ENCODE peak calls at places on chromosome 14, in ten cellular contexts. F is heart right ventricle, Q is GM23338, L is lower lobe of right lung, G is testis, A is lung, P is cardiac muscle cell, J is ascending aorta, R is A549, K is gastrocnemius medialis. B is an unnamed sample.

GRCh38 chr14:106378191-106378590 is 851.8 kb downstream of the TMEM121 start:
- DNase-seq in F (no peak), Q (no peak), L (no peak), G (no peak), A (no peak), P (no peak), J (no peak), R (no peak), K (no peak), B (no peak)

GRCh38 chr14:94663965-94664704 is 51.9 kb downstream of the SERPINA3 start:
- DNase-seq in F (no peak), Q (no peak), L (no peak), G (no peak), A (no peak), P (peak; percentile 27), J (peak; percentile 52), R (no peak), K (no peak), B (peak; percentile 53)

GRCh38 chr14:72443991-72444431 is 449.9 kb downstream of the DPF3 start:
- DNase-seq in F (no peak), Q (no peak), L (no peak), G (no peak), A (no peak), P (no peak), J (no peak), R (no peak), K (no peak), B (no peak)

GRCh38 chr14:26597136-26598080 is at the start of gene NOVA1:
- DNase-seq in F (peak; percentile 19), Q (peak; percentile 69), L (peak; percentile 46), G (peak; percentile 54), A (no peak), P (peak; percentile 21), J (peak; percentile 65), R (peak; percentile 11), K (peak; percentile 13), B (peak; percentile 72)

GRCh38 chr14:77124345-77125274 is 17.0 kb downstream of the ZDHHC22 start:
- DNase-seq in F (no peak), Q (peak; percentile 62), L (peak; percentile 68), G (peak; percentile 74), A (no peak), P (peak; percentile 49), J (peak; percentile 75), R (peak; percentile 48), K (peak; percentile 46), B (no peak)

GRCh38 chr14:42163136-42163535 is 556.5 kb downstream of the LRFN5 start:
- DNase-seq in F (no peak), Q (no peak), L (no peak), G (no peak), A (no peak), P (no peak), J (no peak), R (no peak), K (no peak), B (no peak)

GRCh38 chr14:51248041-51248987 is 8.3 kb downstream of the TMX1 start:
- DNase-seq in F (no peak), Q (no peak), L (no peak), G (no peak), A (no peak), P (no peak), J (no peak), R (no peak), K (no peak), B (no peak)

GRCh38 chr14:103625361-103626095 is 3.5 kb upstream of the KLC1 start:
- DNase-seq in F (no peak), Q (no peak), L (no peak), G (no peak), A (no peak), P (no peak), J (no peak), R (no peak), K (no peak), B (no peak)

GRCh38 chr14:82720431-82720830 is 1186.8 kb upstream of the SEL1L start:
- DNase-seq in F (no peak), Q (no peak), L (no peak), G (no peak), A (no peak), P (no peak), J (no peak), R (no peak), K (no peak), B (no peak)

GRCh38 chr14:82725188-82725587 is 1191.5 kb upstream of the SEL1L start:
- DNase-seq in F (no peak), Q (no peak), L (no peak), G (no peak), A (no peak), P (peak; percentile 50), J (no peak), R (no peak), K (no peak), B (no peak)

GRCh38 chr14:82724296-82724695 is 1190.6 kb upstream of the SEL1L start:
- DNase-seq in F (no peak), Q (no peak), L (no peak), G (no peak), A (no peak), P (peak; percentile 36), J (no peak), R (no peak), K (no peak), B (no peak)

DNA sequence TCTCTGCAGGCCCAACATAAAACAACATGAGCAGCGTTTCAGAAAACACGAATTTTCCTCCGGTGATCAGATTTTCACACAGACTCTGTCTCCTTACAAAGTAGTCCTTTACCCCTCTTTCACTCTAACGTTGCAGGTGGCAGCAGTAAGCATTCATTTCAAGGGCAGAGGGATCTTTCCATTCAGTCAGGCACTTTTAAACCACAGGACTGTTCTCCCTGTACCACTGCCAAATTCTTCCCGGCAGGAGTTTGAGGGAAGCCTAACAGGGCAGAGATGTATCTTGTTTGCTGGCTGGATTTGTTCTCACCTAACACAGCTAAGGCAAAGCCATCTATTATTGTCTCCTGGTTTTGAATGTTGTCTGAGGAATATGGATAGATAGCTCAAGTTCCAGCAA is 1187.3 kb upstream of the SEL1L start:
- DNase-seq in F (no peak), Q (peak; percentile 5), L (no peak), G (no peak), A (no peak), P (peak; percentile 14), J (no peak), R (no peak), K (no peak), B (no peak)
- H3K4me3 ChIP-seq in F (no peak overlapping the region), Q (no peak overlapping the region), L (no peak overlapping the region), G (no peak overlapping the region), A (no peak overlapping the region), P (no peak overlapping the region), J (no peak overlapping the region), R (no peak overlapping the region), K (no peak overlapping the region), B (no peak overlapping the region)

GRCh38 chr14:22492601-22493000 is 96.4 kb downstream of the DAD1 start:
- DNase-seq in F (no peak), Q (no peak), L (no peak), G (peak; percentile 39), A (no peak), P (no peak), J (no peak), R (no peak), K (no peak), B (no peak)

GRCh38 chr14:22489957-22490950 is 98.8 kb downstream of the DAD1 start:
- DNase-seq in F (no peak), Q (no peak), L (no peak), G (no peak), A (no peak), P (no peak), J (no peak), R (no peak), K (no peak), B (no peak)

GRCh38 chr14:22493143-22493542 is 95.9 kb downstream of the DAD1 start:
- DNase-seq in F (no peak), Q (no peak), L (no peak), G (no peak), A (no peak), P (no peak), J (no peak), R (no peak), K (no peak), B (no peak)

GRCh38 chr14:22493753-22494152 is 95.3 kb downstream of the DAD1 start:
- DNase-seq in F (no peak), Q (no peak), L (no peak), G (no peak), A (no peak), P (no peak), J (no peak), R (no peak), K (no peak), B (no peak)

DNA sequence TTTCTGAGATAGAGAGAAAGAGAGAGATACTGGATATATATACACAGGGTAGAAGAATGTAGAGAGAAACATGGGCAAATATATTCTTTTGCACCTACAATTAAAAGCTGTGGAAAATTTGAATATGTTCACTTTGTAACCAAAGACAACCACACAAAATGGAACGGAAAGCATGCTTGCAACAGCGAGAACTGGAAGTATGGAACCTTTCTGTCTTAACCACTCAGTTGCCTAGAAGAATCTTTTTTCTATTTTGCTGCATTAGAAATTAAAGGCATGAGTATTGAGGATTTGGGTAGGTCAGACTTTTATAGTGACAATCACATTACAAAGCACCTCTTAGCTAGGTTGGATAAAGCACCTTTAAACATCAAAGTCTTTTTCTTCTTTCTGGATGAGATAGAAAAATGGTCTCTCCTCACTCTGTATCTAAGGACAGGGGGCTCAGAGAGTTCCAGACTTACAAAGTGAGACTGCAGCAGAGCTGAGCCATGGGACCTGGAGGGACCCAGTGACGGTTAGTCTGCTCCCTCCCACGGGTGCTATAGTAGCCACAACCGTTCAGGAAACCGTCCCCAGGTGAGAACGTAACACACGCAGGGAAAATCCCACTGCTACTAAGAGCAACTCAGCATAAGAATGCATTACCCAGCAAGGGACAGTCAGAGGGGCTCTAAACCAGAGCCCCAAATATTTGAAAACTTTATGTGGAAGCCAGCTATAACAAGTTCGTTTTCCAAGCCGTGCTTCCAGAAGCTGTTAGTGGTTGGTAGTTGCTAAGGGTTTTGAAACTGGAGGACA is 97.1 kb downstream of the DAD1 start:
- DNase-seq in F (no peak), Q (no peak), L (no peak), G (no peak), A (no peak), P (no peak), J (no peak), R (no peak), K (no peak), B (no peak)
- H3K4me1 ChIP-seq in F (peaks cover 35% of the 10 kb centered on the region), Q (peaks cover 15% of the 10 kb centered on the region), L (no peaks in the 10 kb centered on the region), G (peaks cover 10% of the 10 kb centered on the region), A (peaks cover 4% of the 10 kb centered on the region), P (peaks cover 26% of the 10 kb centered on the region), J (no peaks in the 10 kb centered on the region), R (no peaks in the 10 kb centered on the region), K (no peaks in the 10 kb centered on the region), B (peaks cover 6% of the 10 kb centered on the region)

GRCh38 chr14:99427632-99428315 is 52.9 kb downstream of the SETD3 start:
- DNase-seq in F (no peak), Q (no peak), L (no peak), G (no peak), A (no peak), P (peak; percentile 18), J (no peak), R (no peak), K (no peak), B (no peak)

GRCh38 chr14:99432491-99432890 is 48.2 kb downstream of the SETD3 start:
- DNase-seq in F (no peak), Q (no peak), L (no peak), G (no peak), A (no peak), P (no peak), J (no peak), R (no peak), K (no peak), B (no peak)

GRCh38 chr14:99426265-99426664 is 54.4 kb downstream of the SETD3 start:
- DNase-seq in F (no peak), Q (no peak), L (no peak), G (no peak), A (no peak), P (no peak), J (no peak), R (no peak), K (no peak), B (no peak)

GRCh38 chr14:99426796-99427346 is 53.8 kb downstream of the SETD3 start:
- DNase-seq in F (no peak), Q (no peak), L (no peak), G (no peak), A (no peak), P (no peak), J (no peak), R (no peak), K (no peak), B (no peak)

GRCh38 chr14:99430491-99430890 is 50.2 kb downstream of the SETD3 start:
- DNase-seq in F (peak; percentile 21), Q (peak; percentile 80), L (peak; percentile 56), G (no peak), A (no peak), P (no peak), J (no peak), R (peak; percentile 16), K (no peak), B (no peak)
- TF ChIP-seq CTCF in F (peak; percentile 46), Q (peak; percentile 69), L (peak; percentile 33), G (no peak), A (no peak), P (peak; percentile 27), J (no peak), R (no peak), K (peak; percentile 13), B (no peak)

GRCh38 chr14:73888460-73888725 is 1.7 kb downstream of the ZNF410 start:
- DNase-seq in F (no peak), Q (no peak), L (no peak), G (no peak), A (no peak), P (peak; percentile 16), J (no peak), R (no peak), K (no peak), B (no peak)

GRCh38 chr14:73886449-73887115 is at the start of gene ZNF410:
- DNase-seq in F (peak; percentile 93), Q (peak; percentile 96), L (peak; percentile 97), G (peak; percentile 97), A (peak; percentile 93), P (peak; percentile 99), J (peak; percentile 98), R (peak; percentile 97), K (peak; percentile 92), B (peak; percentile 98)

GRCh38 chr14:73887704-73888459 is 1.2 kb downstream of the ZNF410 start:
- DNase-seq in F (no peak), Q (no peak), L (no peak), G (no peak), A (no peak), P (no peak), J (no peak), R (no peak), K (no peak), B (no peak)

GRCh38 chr14:73887116-73887490 is 444 bp downstream of the ZNF410 start:
- DNase-seq in F (no peak), Q (no peak), L (no peak), G (peak; percentile 56), A (no peak), P (peak; percentile 43), J (no peak), R (no peak), K (no peak), B (no peak)

DNA sequence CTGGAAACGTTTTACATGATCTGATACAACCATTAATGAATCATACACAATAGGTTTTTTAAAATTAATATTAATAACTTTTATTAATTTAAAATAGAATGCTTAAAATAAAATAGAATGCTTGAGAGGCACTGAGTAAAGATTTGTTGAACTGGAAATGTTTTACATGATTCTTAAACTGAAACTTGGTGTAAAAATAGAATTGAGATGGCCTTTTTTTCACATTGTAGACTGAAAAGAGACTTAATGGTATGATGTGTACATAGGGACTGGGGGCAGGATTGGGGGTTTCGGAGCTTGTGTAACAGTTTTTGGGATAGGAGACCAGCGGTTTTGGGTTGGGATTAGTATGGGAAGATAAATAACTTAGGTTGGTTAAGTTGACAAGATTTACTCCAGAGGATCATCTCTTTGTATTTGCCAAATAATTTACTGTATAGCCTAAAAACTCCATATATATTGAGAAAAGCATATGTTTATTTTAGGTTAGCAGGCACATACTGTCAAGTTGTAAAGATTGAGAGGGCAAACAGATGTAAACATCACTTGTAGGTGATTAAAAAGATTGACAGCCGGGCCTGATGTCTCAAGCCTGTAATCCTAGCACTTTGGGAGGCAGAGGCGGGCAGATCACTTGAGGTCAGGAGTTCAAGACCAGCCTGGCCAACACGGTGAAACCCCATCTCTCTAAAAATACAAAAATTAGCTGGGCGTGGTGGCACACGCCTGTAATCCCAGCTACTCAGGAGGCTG is 2.0 kb upstream of the ZNF410 start:
- DNase-seq in F (no peak), Q (no peak), L (no peak), G (no peak), A (no peak), P (no peak), J (no peak), R (no peak), K (no peak), B (no peak)
- H3K4me3 ChIP-seq in F (no peak overlapping the region), Q (no peak overlapping the region), L (no peak overlapping the region), G (no peak overlapping the region), A (no peak overlapping the region), P (no peak overlapping the region), J (no peak overlapping the region), R (no peak overlapping the region), K (no peak overlapping the region), B (no peak overlapping the region)

B was measured in sigmoid colon.